ENCODE peak calls at places on chromosomes 5 and 9, in four cellular contexts. E is stimulated activated CD4-positive, alpha-beta T cell treated with anti-CD3 and anti-CD28 coated beads, Interleukin-1b, Interleukin-23, amount 100 ng/mL, for 24 hours; W is amniotic stem cell; I is renal cortical epithelial cell. L is an unnamed sample.

GRCh38 chr9:137190315-137190853 is 1.9 kb downstream of the SSNA1 start:
- DNase-seq in E (no peak), W (no peak), I (no peak), L (no peak)

GRCh38 chr9:132748450-132748849 is 78.2 kb downstream of the GTF3C4 start:
- DNase-seq in E (no peak), W (no peak), I (no peak), L (no peak)

GRCh38 chr9:7983361-7983974 is 183.9 kb upstream of the DMAC1 start:
- DNase-seq in E (no peak), W (no peak), I (no peak), L (no peak)

GRCh38 chr5:172972557-172972956 is 11.0 kb upstream of the ATP6V0E1 start:
- DNase-seq in E (no peak), W (no peak), I (peak; percentile 52), L (no peak)

GRCh38 chr5:775960-776861 is 8.3 kb downstream of the ZDHHC11B start:
- DNase-seq in E (no peak), W (no peak), I (no peak), L (peak; percentile 38)

GRCh38 chr9:20664501-20664900 is 19.6 kb upstream of the FOCAD start:
- DNase-seq in E (no peak), W (no peak), I (no peak), L (no peak)

GRCh38 chr5:135376961-135377621 is 21.9 kb downstream of the MACROH2A1 start:
- DNase-seq in E (no peak), W (no peak), I (no peak), L (peak; percentile 68)

GRCh38 chr5:158705901-158706300 is 393.8 kb downstream of the EBF1 start:
- DNase-seq in E (no peak), W (no peak), I (no peak), L (no peak)

GRCh38 chr5:17305964-17306725 is 88.7 kb downstream of the BASP1 start:
- DNase-seq in E (no peak), W (no peak), I (peak; percentile 21), L (no peak)

GRCh38 chr9:96441798-96442445 is 8.0 kb upstream of the HABP4 start:
- DNase-seq in E (no peak), W (no peak), I (peak; percentile 35), L (no peak)

GRCh38 chr9:122988919-122989614 is 44.4 kb upstream of the GPR21 start:
- DNase-seq in E (no peak), W (no peak), I (no peak), L (no peak)

GRCh38 chr5:131532016-131532640 is 102.9 kb downstream of the RAPGEF6 start:
- DNase-seq in E (no peak), W (no peak), I (no peak), L (peak; percentile 34)

GRCh38 chr9:124932355-124932754 is 8.5 kb downstream of the GOLGA1 start:
- DNase-seq in E (no peak), W (no peak), I (no peak), L (no peak)

GRCh38 chr5:149724130-149724850 is 5.8 kb upstream of the PPARGC1B start:
- DNase-seq in E (no peak), W (no peak), I (no peak), L (no peak)

GRCh38 chr5:95895771-95896170 is 65.9 kb downstream of the ELL2 start:
- DNase-seq in E (no peak), W (no peak), I (no peak), L (no peak)

GRCh38 chr9:23555849-23556248 is 270.2 kb downstream of the ELAVL2 start:
- DNase-seq in E (no peak), W (no peak), I (no peak), L (no peak)

GRCh38 chr5:73853091-73853490 is 227.1 kb downstream of the ARHGEF28 start:
- DNase-seq in E (no peak), W (peak; percentile 80), I (peak; percentile 96), L (no peak)

GRCh38 chr5:1479581-1480188 is 34.4 kb upstream of the SLC6A3 start:
- DNase-seq in E (no peak), W (no peak), I (peak; percentile 74), L (peak; percentile 87)

GRCh38 chr5:140041492-140042421 is 1.3 kb downstream of the NRG2 start:
- DNase-seq in E (no peak), W (no peak), I (peak; percentile 86), L (peak; percentile 83)

GRCh38 chr5:123937230-123937629 is 425.3 kb downstream of the CSNK1G3 start:
- DNase-seq in E (no peak), W (peak; percentile 51), I (peak; percentile 15), L (peak; percentile 26)

GRCh38 chr9:77180056-77180455 is 2.7 kb downstream of the VPS13A start:
- DNase-seq in E (no peak), W (no peak), I (no peak), L (no peak)

L was measured in SK-N-SH.